ENCODE peak calls at places on chromosomes 11 and 22, in eight cellular contexts. One of them, this sample, is unnamed.

GRCh38 chr22:46866591-46866990 is 104.1 kb downstream of the TBC1D22A start:
- DNase-seq in right lobe of liver: no peak
- DNase-seq in prostate gland: no peak
- DNase-seq in Peyer's patch: peak
- DNase-seq in adrenal gland: peak
- DNase-seq in HepG2: no peak
- DNase-seq in sigmoid colon: no peak
- DNase-seq in esophagus squamous epithelium: no peak
- DNase-seq in this sample: no peak

GRCh38 chr11:74333193-74333592 is 21.8 kb upstream of the P4HA3 start:
- DNase-seq in right lobe of liver: no peak
- DNase-seq in prostate gland: no peak
- DNase-seq in Peyer's patch: no peak
- DNase-seq in adrenal gland: no peak
- DNase-seq in HepG2: no peak
- DNase-seq in sigmoid colon: no peak
- DNase-seq in esophagus squamous epithelium: no peak
- DNase-seq in this sample: no peak

GRCh38 chr11:43010042-43010441 is 301.8 kb upstream of the API5 start:
- DNase-seq in right lobe of liver: no peak
- DNase-seq in prostate gland: no peak
- DNase-seq in Peyer's patch: no peak
- DNase-seq in adrenal gland: no peak
- DNase-seq in HepG2: no peak
- DNase-seq in sigmoid colon: no peak
- DNase-seq in esophagus squamous epithelium: no peak
- DNase-seq in this sample: no peak

GRCh38 chr22:37745548-37746365 is 48.9 kb downstream of the TRIOBP start:
- DNase-seq in right lobe of liver: peak
- DNase-seq in prostate gland: peak
- DNase-seq in Peyer's patch: peak
- DNase-seq in adrenal gland: peak
- DNase-seq in HepG2: peak
- DNase-seq in sigmoid colon: peak
- DNase-seq in esophagus squamous epithelium: no peak
- DNase-seq in this sample: peak

GRCh38 chr22:28589102-28589501 is 90.5 kb downstream of the TTC28 start:
- DNase-seq in right lobe of liver: no peak
- DNase-seq in prostate gland: no peak
- DNase-seq in Peyer's patch: no peak
- DNase-seq in adrenal gland: no peak
- DNase-seq in HepG2: no peak
- DNase-seq in sigmoid colon: no peak
- DNase-seq in esophagus squamous epithelium: no peak
- DNase-seq in this sample: no peak

GRCh38 chr11:86064236-86064803 is 4.6 kb downstream of the PICALM start:
- DNase-seq in right lobe of liver: no peak
- DNase-seq in prostate gland: no peak
- DNase-seq in Peyer's patch: no peak
- DNase-seq in adrenal gland: no peak
- DNase-seq in HepG2: no peak
- DNase-seq in sigmoid colon: no peak
- DNase-seq in esophagus squamous epithelium: no peak
- DNase-seq in this sample: no peak

GRCh38 chr11:30788849-30789248 is 202.7 kb upstream of the MPPED2 start:
- DNase-seq in right lobe of liver: no peak
- DNase-seq in prostate gland: no peak
- DNase-seq in Peyer's patch: no peak
- DNase-seq in adrenal gland: no peak
- DNase-seq in HepG2: no peak
- DNase-seq in sigmoid colon: no peak
- DNase-seq in esophagus squamous epithelium: no peak
- DNase-seq in this sample: no peak

GRCh38 chr11:76491644-76492043 is 46.8 kb downstream of the EMSY start:
- DNase-seq in right lobe of liver: no peak
- DNase-seq in prostate gland: no peak
- DNase-seq in Peyer's patch: no peak
- DNase-seq in adrenal gland: no peak
- DNase-seq in HepG2: no peak
- DNase-seq in sigmoid colon: no peak
- DNase-seq in esophagus squamous epithelium: no peak
- DNase-seq in this sample: no peak

GRCh38 chr11:81772161-81772560 is 961.5 kb downstream of the FAM181B start:
- DNase-seq in right lobe of liver: no peak
- DNase-seq in prostate gland: no peak
- DNase-seq in Peyer's patch: no peak
- DNase-seq in adrenal gland: no peak
- DNase-seq in HepG2: no peak
- DNase-seq in sigmoid colon: no peak
- DNase-seq in esophagus squamous epithelium: no peak
- DNase-seq in this sample: no peak

GRCh38 chr11:1706634-1707400 is 9.8 kb downstream of the KRTAP5-6 start:
- DNase-seq in right lobe of liver: no peak
- DNase-seq in prostate gland: no peak
- DNase-seq in Peyer's patch: peak
- DNase-seq in adrenal gland: no peak
- DNase-seq in HepG2: no peak
- DNase-seq in sigmoid colon: no peak
- DNase-seq in esophagus squamous epithelium: no peak
- DNase-seq in this sample: no peak

GRCh38 chr11:19382131-19382611 is 141.4 kb upstream of the E2F8 start:
- DNase-seq in right lobe of liver: no peak
- DNase-seq in prostate gland: no peak
- DNase-seq in Peyer's patch: no peak
- DNase-seq in adrenal gland: peak
- DNase-seq in HepG2: no peak
- DNase-seq in sigmoid colon: no peak
- DNase-seq in esophagus squamous epithelium: no peak
- DNase-seq in this sample: no peak

GRCh38 chr11:22459053-22459452 is 120.9 kb downstream of the SLC17A6 start:
- DNase-seq in right lobe of liver: no peak
- DNase-seq in prostate gland: no peak
- DNase-seq in Peyer's patch: no peak
- DNase-seq in adrenal gland: no peak
- DNase-seq in HepG2: no peak
- DNase-seq in sigmoid colon: no peak
- DNase-seq in esophagus squamous epithelium: no peak
- DNase-seq in this sample: no peak

GRCh38 chr11:120744016-120744994 is 232.8 kb downstream of the GRIK4 start:
- DNase-seq in right lobe of liver: no peak
- DNase-seq in prostate gland: no peak
- DNase-seq in Peyer's patch: no peak
- DNase-seq in adrenal gland: no peak
- DNase-seq in HepG2: no peak
- DNase-seq in sigmoid colon: no peak
- DNase-seq in esophagus squamous epithelium: no peak
- DNase-seq in this sample: no peak

GRCh38 chr22:41826430-41827383 is 6.2 kb upstream of the SREBF2 start:
- DNase-seq in right lobe of liver: no peak
- DNase-seq in prostate gland: no peak
- DNase-seq in Peyer's patch: no peak
- DNase-seq in adrenal gland: peak
- DNase-seq in HepG2: no peak
- DNase-seq in sigmoid colon: no peak
- DNase-seq in esophagus squamous epithelium: no peak
- DNase-seq in this sample: peak

GRCh38 chr22:20111045-20111688 is 4.7 kb upstream of the RANBP1 start:
- DNase-seq in right lobe of liver: peak
- DNase-seq in prostate gland: no peak
- DNase-seq in Peyer's patch: no peak
- DNase-seq in adrenal gland: no peak
- DNase-seq in HepG2: peak
- DNase-seq in sigmoid colon: no peak
- DNase-seq in esophagus squamous epithelium: no peak
- DNase-seq in this sample: no peak
- TF ChIP-seq POLR2A in right lobe of liver: no peak
- TF ChIP-seq POLR2A in prostate gland: no peak
- TF ChIP-seq POLR2A in Peyer's patch: no peak
- TF ChIP-seq POLR2A in adrenal gland: no peak
- TF ChIP-seq POLR2A in HepG2: no peak
- TF ChIP-seq POLR2A in sigmoid colon: no peak
- TF ChIP-seq POLR2A in esophagus squamous epithelium: no peak
- TF ChIP-seq POLR2A in this sample: no peak

GRCh38 chr22:23265389-23265700 is 85.0 kb downstream of the BCR start:
- DNase-seq in right lobe of liver: no peak
- DNase-seq in prostate gland: no peak
- DNase-seq in Peyer's patch: no peak
- DNase-seq in adrenal gland: no peak
- DNase-seq in HepG2: no peak
- DNase-seq in sigmoid colon: no peak
- DNase-seq in esophagus squamous epithelium: no peak
- DNase-seq in this sample: no peak
- H3K27ac ChIP-seq in right lobe of liver: peak
- H3K27ac ChIP-seq in prostate gland: no peak
- H3K27ac ChIP-seq in Peyer's patch: no peak
- H3K27ac ChIP-seq in adrenal gland: peak
- H3K27ac ChIP-seq in HepG2: no peak
- H3K27ac ChIP-seq in sigmoid colon: no peak
- H3K27ac ChIP-seq in esophagus squamous epithelium: no peak
- H3K27ac ChIP-seq in this sample: no peak

GRCh38 chr22:31857247-31857646 is 87.1 kb upstream of the YWHAH start:
- DNase-seq in right lobe of liver: no peak
- DNase-seq in prostate gland: no peak
- DNase-seq in Peyer's patch: no peak
- DNase-seq in adrenal gland: peak
- DNase-seq in HepG2: no peak
- DNase-seq in sigmoid colon: no peak
- DNase-seq in esophagus squamous epithelium: no peak
- DNase-seq in this sample: no peak
- TF ChIP-seq POLR2A in right lobe of liver: no peak
- TF ChIP-seq POLR2A in prostate gland: no peak
- TF ChIP-seq POLR2A in Peyer's patch: no peak
- TF ChIP-seq POLR2A in adrenal gland: no peak
- TF ChIP-seq POLR2A in HepG2: no peak
- TF ChIP-seq POLR2A in sigmoid colon: no peak
- TF ChIP-seq POLR2A in esophagus squamous epithelium: no peak
- TF ChIP-seq POLR2A in this sample: no peak

DNA sequence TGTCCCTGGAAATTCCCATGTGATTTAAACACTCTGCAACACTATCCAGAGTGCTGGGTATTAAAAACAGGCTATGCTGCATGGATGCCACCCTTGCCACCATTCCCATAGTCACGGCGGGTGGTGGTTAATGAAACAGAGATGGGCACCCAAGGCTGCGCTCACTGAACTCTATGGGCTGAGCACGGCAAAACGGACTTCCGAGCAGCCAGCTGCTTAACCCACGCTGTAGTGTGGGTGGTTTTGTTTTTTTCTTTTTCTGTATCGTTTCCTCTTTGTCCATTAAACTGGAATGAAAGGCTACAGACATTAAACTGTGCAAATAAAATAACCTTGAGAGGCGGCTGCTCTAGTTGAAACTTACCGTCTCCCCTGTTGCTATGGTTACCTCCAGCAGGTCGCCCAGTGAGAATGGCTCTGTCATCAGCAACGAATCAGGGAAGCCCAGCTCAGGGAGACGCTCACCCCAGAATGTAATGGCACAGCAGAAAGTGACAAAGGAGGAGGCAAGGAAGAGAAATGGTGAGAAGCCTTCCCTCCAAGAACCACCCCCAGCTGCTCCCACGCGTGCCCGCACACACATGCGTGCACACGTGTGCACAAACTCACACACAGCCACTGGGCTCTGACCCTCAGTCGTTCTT is 102.1 kb downstream of the C11orf91 start:
- DNase-seq in right lobe of liver: no peak
- DNase-seq in prostate gland: no peak
- DNase-seq in Peyer's patch: no peak
- DNase-seq in adrenal gland: peak
- DNase-seq in HepG2: no peak
- DNase-seq in sigmoid colon: no peak
- DNase-seq in esophagus squamous epithelium: no peak
- DNase-seq in this sample: no peak
- H3K27ac ChIP-seq in right lobe of liver: no peak
- H3K27ac ChIP-seq in prostate gland: no peak
- H3K27ac ChIP-seq in Peyer's patch: no peak
- H3K27ac ChIP-seq in adrenal gland: no peak
- H3K27ac ChIP-seq in HepG2: no peak
- H3K27ac ChIP-seq in sigmoid colon: no peak
- H3K27ac ChIP-seq in esophagus squamous epithelium: no peak
- H3K27ac ChIP-seq in this sample: no peak

This sample was measured in transverse colon.